ENCODE peak calls at places on chromosomes 2 and 18, in six cellular contexts. X is aorta; D is tibial artery; I is CD8-positive, alpha-beta T cell; V is CD8-positive, alpha-beta memory T cell; E is OCI-LY7. Y is an unnamed sample.

GRCh38 chr18:7711495-7711894 is 144.4 kb downstream of the PTPRM start:
- DNase-seq in V (no peak), X (no peak), D (no peak), E (no peak), I (no peak), Y (no peak)

GRCh38 chr2:127052068-127052770 is 54.7 kb downstream of the BIN1 start:
- DNase-seq in D (no peak), V (no peak), X (peak; percentile 46), E (no peak), I (no peak), Y (no peak)

GRCh38 chr2:86592547-86593230 is 29.4 kb upstream of the CHMP3 start:
- DNase-seq in E (no peak), V (no peak), I (no peak), X (no peak), D (no peak), Y (no peak)

GRCh38 chr18:7872569-7872968 is 305.5 kb downstream of the PTPRM start:
- DNase-seq in I (no peak), V (no peak), D (no peak), E (no peak), X (no peak), Y (peak; percentile 49)

GRCh38 chr2:195363496-195363895 is 293.5 kb upstream of the SLC39A10 start:
- DNase-seq in D (no peak), X (no peak), V (no peak), I (no peak), E (no peak), Y (peak; percentile 41)

GRCh38 chr2:147440694-147441093 is 404.1 kb upstream of the ACVR2A start:
- DNase-seq in I (no peak), X (no peak), V (no peak), D (no peak), E (no peak), Y (no peak)

GRCh38 chr18:45228989-45229388 is 386.3 kb upstream of the SLC14A2 start:
- DNase-seq in D (no peak), I (no peak), X (no peak), V (no peak), E (no peak), Y (no peak)

GRCh38 chr2:214830794-214831346 is 21.4 kb upstream of the BARD1 start:
- DNase-seq in X (no peak), E (no peak), D (no peak), V (no peak), I (no peak), Y (no peak)

GRCh38 chr2:46364797-46365457 is 67.7 kb downstream of the EPAS1 start:
- DNase-seq in E (peak; percentile 56), D (no peak), X (no peak), I (no peak), V (no peak), Y (no peak)

GRCh38 chr2:46299365-46300263 is 2.4 kb downstream of the EPAS1 start:
- DNase-seq in I (no peak), V (no peak), X (peak; percentile 81), D (peak; percentile 88), E (no peak), Y (no peak)

GRCh38 chr2:186503827-186504606 is 18.0 kb downstream of the ZC3H15 start:
- DNase-seq in I (no peak), V (no peak), X (no peak), D (no peak), E (peak; percentile 39), Y (no peak)

GRCh38 chr2:96102596-96103387 is 13.6 kb downstream of the ADRA2B start:
- DNase-seq in X (peak; percentile 16), D (peak; percentile 39), E (no peak), V (no peak), I (no peak), Y (no peak)

GRCh38 chr2:112614201-112614840 is 29.9 kb downstream of the CHCHD5 start:
- DNase-seq in E (no peak), I (no peak), D (peak; percentile 41), V (no peak), X (no peak), Y (no peak)

GRCh38 chr18:36633961-36634412 is 194.8 kb downstream of the TPGS2 start:
- DNase-seq in V (no peak), E (no peak), X (no peak), I (no peak), D (no peak), Y (no peak)

GRCh38 chr2:238808761-238809160 is 39.1 kb upstream of the TWIST2 start:
- DNase-seq in E (no peak), D (no peak), V (no peak), I (no peak), X (no peak), Y (no peak)

GRCh38 chr2:241849616-241850543 is 8.8 kb downstream of the PDCD1 start:
- DNase-seq in X (no peak), V (no peak), D (no peak), E (no peak), I (no peak), Y (no peak)

GRCh38 chr18:55406374-55407045 is 181.5 kb downstream of the TCF4 start:
- DNase-seq in I (no peak), V (no peak), X (no peak), D (no peak), E (no peak), Y (no peak)

GRCh38 chr18:24346254-24346653 is 51.4 kb downstream of the OSBPL1A start:
- DNase-seq in D (no peak), X (no peak), V (no peak), I (no peak), E (no peak), Y (no peak)

GRCh38 chr18:24277516-24277915 is 120.1 kb downstream of the OSBPL1A start:
- DNase-seq in V (no peak), E (no peak), D (no peak), I (no peak), X (no peak), Y (no peak)

GRCh38 chr2:102428573-102428972 is 5.6 kb downstream of the IL18RAP start:
- DNase-seq in D (no peak), I (no peak), X (no peak), V (no peak), E (no peak), Y (no peak)

DNA sequence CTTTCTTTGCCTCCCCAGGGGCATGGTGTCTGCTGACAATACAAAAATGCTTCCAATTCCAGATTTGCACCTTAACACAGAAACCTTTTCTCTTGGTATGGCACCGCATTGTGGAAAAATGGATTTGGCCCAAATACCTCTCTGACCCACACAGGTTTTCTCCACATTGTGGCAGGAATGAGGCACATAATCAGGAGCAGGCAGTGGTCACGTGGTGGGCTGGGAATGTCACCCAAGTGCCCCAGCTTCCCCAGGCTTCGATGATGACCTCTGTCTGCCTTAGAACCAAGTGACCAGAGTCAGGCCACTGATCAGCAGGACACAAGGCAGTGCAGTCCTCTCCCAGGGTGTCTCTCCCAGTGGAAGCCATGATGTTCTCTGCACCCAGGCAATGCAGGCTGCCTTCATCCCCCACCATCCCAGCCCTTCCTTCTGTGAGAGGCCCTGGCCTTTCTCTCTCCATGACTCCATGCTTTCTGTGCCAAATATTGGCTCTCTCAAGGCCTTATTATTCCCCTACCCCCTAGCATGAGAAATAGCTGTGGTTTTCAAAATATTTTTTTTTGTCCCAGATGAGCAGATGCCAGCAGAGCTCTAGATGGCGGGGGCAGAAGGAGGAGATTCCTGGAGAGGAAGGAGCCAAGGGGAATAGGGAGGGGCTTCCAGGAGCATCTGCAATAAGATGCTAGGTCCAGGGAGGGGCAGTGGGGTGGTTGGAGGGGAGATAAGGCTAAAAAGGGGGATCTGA is 198.9 kb downstream of the ACKR3 start:
- DNase-seq in I (no peak), E (no peak), D (no peak), X (no peak), V (no peak), Y (no peak)
- H3K27ac ChIP-seq in I (no peak overlapping the region), E (no peak overlapping the region), D (no peak overlapping the region), X (no peak overlapping the region), V (no peak overlapping the region), Y (peak overlapping the region; percentile 98)

GRCh38 chr2:105598404-105598803 is 146.3 kb upstream of the NCK2 start:
- DNase-seq in V (no peak), I (no peak), E (no peak), D (no peak), X (no peak), Y (no peak)

GRCh38 chr2:105598853-105599252 is 145.9 kb upstream of the NCK2 start:
- DNase-seq in E (no peak), X (no peak), D (no peak), V (no peak), I (no peak), Y (no peak)

GRCh38 chr2:105597011-105597830 is 147.5 kb upstream of the NCK2 start:
- DNase-seq in E (no peak), I (no peak), D (no peak), X (no peak), V (no peak), Y (no peak)

GRCh38 chr2:105596522-105596921 is 148.2 kb upstream of the NCK2 start:
- DNase-seq in I (no peak), E (no peak), D (no peak), V (no peak), X (no peak), Y (no peak)

DNA sequence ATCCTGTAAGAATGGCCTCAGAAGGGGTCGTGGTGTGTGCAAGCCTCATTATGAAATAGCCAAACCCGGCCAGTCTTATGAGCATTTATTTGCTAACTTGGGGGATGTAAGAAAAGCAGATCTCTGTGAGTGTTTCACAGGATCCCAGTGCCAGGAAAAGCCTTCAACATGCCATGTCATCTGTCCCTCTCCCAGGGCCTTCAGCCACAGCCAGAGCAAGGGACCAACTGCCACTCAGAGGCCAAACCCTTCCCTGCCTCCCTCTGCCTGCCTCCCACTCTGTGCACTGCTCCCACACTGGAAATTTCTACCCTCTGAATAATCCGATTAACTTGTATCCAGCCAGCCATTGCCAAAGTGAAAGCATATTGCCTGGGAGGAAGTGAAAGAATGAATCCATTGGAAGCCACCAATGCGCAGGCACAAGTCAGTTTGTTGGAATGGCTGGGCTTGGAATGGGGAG is 146.8 kb upstream of the NCK2 start:
- DNase-seq in I (no peak), V (no peak), X (no peak), D (no peak), E (no peak), Y (no peak)
- H3K27ac ChIP-seq in I (no peak overlapping the region), V (no peak overlapping the region), X (peak overlapping the region; percentile 3), D (peak overlapping the region; percentile 37), E (no peak overlapping the region), Y (no peak overlapping the region)

DNA sequence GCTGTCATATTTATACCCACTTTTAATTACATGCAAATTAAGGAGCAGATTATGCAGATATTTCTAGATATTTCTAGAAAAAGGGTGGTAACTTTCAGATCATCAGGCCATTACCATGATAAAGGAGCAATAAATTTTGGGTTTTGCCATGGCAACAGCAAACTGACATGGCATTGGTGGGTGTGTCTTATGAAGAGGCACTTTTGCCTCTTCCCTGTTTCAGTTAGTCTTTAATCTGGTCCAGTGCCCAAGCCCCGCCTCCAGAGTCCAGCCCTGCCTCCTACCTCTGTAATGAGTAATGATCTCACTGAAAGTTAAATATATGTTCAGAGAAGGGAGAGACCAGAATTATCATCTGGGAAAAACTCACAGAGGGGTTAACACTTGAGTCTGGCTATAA is 124.8 kb downstream of the SCG2 start:
- DNase-seq in V (no peak), D (no peak), X (no peak), I (no peak), E (no peak), Y (no peak)
- H3K27ac ChIP-seq in V (no peak overlapping the region), D (no peak overlapping the region), X (no peak overlapping the region), I (no peak overlapping the region), E (no peak overlapping the region), Y (no peak overlapping the region)

GRCh38 chr18:66222174-66222573 is 381.7 kb downstream of the CDH19 start:
- DNase-seq in D (no peak), I (no peak), X (no peak), E (no peak), V (no peak), Y (no peak)

DNA sequence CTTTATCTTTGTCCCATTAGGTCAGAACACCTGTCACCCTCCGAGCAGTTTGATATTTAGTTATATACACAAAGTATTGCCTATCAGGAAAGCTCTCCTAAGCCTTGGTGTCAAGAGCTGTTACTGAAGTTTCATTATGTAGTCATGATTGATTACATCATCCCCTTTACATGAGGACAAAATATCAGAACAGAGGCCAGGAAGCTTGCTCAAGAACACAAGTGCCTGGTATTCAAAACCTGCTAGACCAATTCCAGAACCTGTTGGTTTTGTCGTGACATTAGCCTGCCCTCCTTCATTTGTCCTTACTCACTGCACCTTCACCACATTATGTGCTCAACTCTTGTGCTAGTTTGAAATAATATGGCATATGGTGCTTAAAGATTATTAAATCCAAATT is 377.1 kb downstream of the CDH19 start:
- DNase-seq in I (no peak), V (no peak), D (no peak), X (no peak), E (no peak), Y (peak; percentile 20)
- H3K27ac ChIP-seq in I (no peak overlapping the region), V (no peak overlapping the region), D (no peak overlapping the region), X (no peak overlapping the region), E (no peak overlapping the region), Y (no peak overlapping the region)

Y was measured in epithelial cell of prostate.